ENCODE peak calls at places on chromosomes 2 and 18, in ten cellular contexts. One of them, this sample, is unnamed.

GRCh38 chr2:47205576-47206141 is 50.6 kb upstream of the STPG4 start:
- DNase-seq in RWPE1: no peak
- DNase-seq in heart left ventricle: peak
- DNase-seq in Ammon's horn: peak
- DNase-seq in RPMI7951: no peak
- DNase-seq in astrocyte of the spinal cord: no peak
- DNase-seq in EL: no peak
- DNase-seq in amniotic stem cell: no peak
- DNase-seq in GM12892: no peak
- DNase-seq in cardiac muscle cell: peak
- DNase-seq in this sample: no peak

GRCh38 chr2:23695214-23696162 is 231.4 kb downstream of the ATAD2B start:
- DNase-seq in RWPE1: no peak
- DNase-seq in heart left ventricle: no peak
- DNase-seq in Ammon's horn: no peak
- DNase-seq in RPMI7951: no peak
- DNase-seq in astrocyte of the spinal cord: no peak
- DNase-seq in EL: no peak
- DNase-seq in amniotic stem cell: no peak
- DNase-seq in GM12892: no peak
- DNase-seq in cardiac muscle cell: no peak
- DNase-seq in this sample: no peak

GRCh38 chr18:22831441-22831904 is 101.7 kb upstream of the RBBP8 start:
- DNase-seq in RWPE1: no peak
- DNase-seq in heart left ventricle: no peak
- DNase-seq in Ammon's horn: peak
- DNase-seq in RPMI7951: peak
- DNase-seq in astrocyte of the spinal cord: peak
- DNase-seq in EL: peak
- DNase-seq in amniotic stem cell: no peak
- DNase-seq in GM12892: no peak
- DNase-seq in cardiac muscle cell: peak
- DNase-seq in this sample: peak

GRCh38 chr2:154350911-154351310 is 347.6 kb upstream of the KCNJ3 start:
- DNase-seq in RWPE1: no peak
- DNase-seq in heart left ventricle: no peak
- DNase-seq in Ammon's horn: no peak
- DNase-seq in RPMI7951: no peak
- DNase-seq in astrocyte of the spinal cord: no peak
- DNase-seq in EL: no peak
- DNase-seq in amniotic stem cell: no peak
- DNase-seq in GM12892: no peak
- DNase-seq in cardiac muscle cell: no peak
- DNase-seq in this sample: no peak

GRCh38 chr2:83944174-83944573 is 514.9 kb downstream of the SUCLG1 start:
- DNase-seq in RWPE1: no peak
- DNase-seq in heart left ventricle: no peak
- DNase-seq in Ammon's horn: no peak
- DNase-seq in RPMI7951: no peak
- DNase-seq in astrocyte of the spinal cord: no peak
- DNase-seq in EL: no peak
- DNase-seq in amniotic stem cell: no peak
- DNase-seq in GM12892: no peak
- DNase-seq in cardiac muscle cell: no peak
- DNase-seq in this sample: no peak

GRCh38 chr18:36809590-36810381 is 19.0 kb downstream of the TPGS2 start:
- DNase-seq in RWPE1: peak
- DNase-seq in heart left ventricle: peak
- DNase-seq in Ammon's horn: peak
- DNase-seq in RPMI7951: peak
- DNase-seq in astrocyte of the spinal cord: peak
- DNase-seq in EL: peak
- DNase-seq in amniotic stem cell: peak
- DNase-seq in GM12892: peak
- DNase-seq in cardiac muscle cell: peak
- DNase-seq in this sample: peak

GRCh38 chr2:210577263-210578071 is 21.1 kb downstream of the CPS1 start:
- DNase-seq in RWPE1: peak
- DNase-seq in heart left ventricle: no peak
- DNase-seq in Ammon's horn: peak
- DNase-seq in RPMI7951: peak
- DNase-seq in astrocyte of the spinal cord: peak
- DNase-seq in EL: peak
- DNase-seq in amniotic stem cell: peak
- DNase-seq in GM12892: no peak
- DNase-seq in cardiac muscle cell: peak
- DNase-seq in this sample: peak

GRCh38 chr2:128064353-128064752 is 26.6 kb upstream of the UGGT1 start:
- DNase-seq in RWPE1: no peak
- DNase-seq in heart left ventricle: no peak
- DNase-seq in Ammon's horn: no peak
- DNase-seq in RPMI7951: no peak
- DNase-seq in astrocyte of the spinal cord: no peak
- DNase-seq in EL: no peak
- DNase-seq in amniotic stem cell: no peak
- DNase-seq in GM12892: no peak
- DNase-seq in cardiac muscle cell: no peak
- DNase-seq in this sample: no peak

GRCh38 chr18:54710519-54711281 is 117.6 kb upstream of the RAB27B start:
- DNase-seq in RWPE1: no peak
- DNase-seq in heart left ventricle: no peak
- DNase-seq in Ammon's horn: no peak
- DNase-seq in RPMI7951: no peak
- DNase-seq in astrocyte of the spinal cord: no peak
- DNase-seq in EL: no peak
- DNase-seq in amniotic stem cell: no peak
- DNase-seq in GM12892: no peak
- DNase-seq in cardiac muscle cell: no peak
- DNase-seq in this sample: no peak

GRCh38 chr2:9178110-9178904 is 28.3 kb upstream of the ASAP2 start:
- DNase-seq in RWPE1: peak
- DNase-seq in heart left ventricle: no peak
- DNase-seq in Ammon's horn: no peak
- DNase-seq in RPMI7951: no peak
- DNase-seq in astrocyte of the spinal cord: no peak
- DNase-seq in EL: no peak
- DNase-seq in amniotic stem cell: no peak
- DNase-seq in GM12892: no peak
- DNase-seq in cardiac muscle cell: peak
- DNase-seq in this sample: peak

GRCh38 chr2:170812716-170813585 is 3.7 kb upstream of the GAD1 start:
- DNase-seq in RWPE1: peak
- DNase-seq in heart left ventricle: peak
- DNase-seq in Ammon's horn: peak
- DNase-seq in RPMI7951: peak
- DNase-seq in astrocyte of the spinal cord: peak
- DNase-seq in EL: peak
- DNase-seq in amniotic stem cell: peak
- DNase-seq in GM12892: no peak
- DNase-seq in cardiac muscle cell: peak
- DNase-seq in this sample: peak

GRCh38 chr2:209661286-209661685 is 110.3 kb upstream of the UNC80 start:
- DNase-seq in RWPE1: no peak
- DNase-seq in heart left ventricle: no peak
- DNase-seq in Ammon's horn: peak
- DNase-seq in RPMI7951: no peak
- DNase-seq in astrocyte of the spinal cord: peak
- DNase-seq in EL: no peak
- DNase-seq in amniotic stem cell: no peak
- DNase-seq in GM12892: no peak
- DNase-seq in cardiac muscle cell: no peak
- DNase-seq in this sample: no peak

GRCh38 chr2:120863661-120864320 is 128.1 kb downstream of the GLI2 start:
- DNase-seq in RWPE1: peak
- DNase-seq in heart left ventricle: no peak
- DNase-seq in Ammon's horn: no peak
- DNase-seq in RPMI7951: peak
- DNase-seq in astrocyte of the spinal cord: peak
- DNase-seq in EL: peak
- DNase-seq in amniotic stem cell: no peak
- DNase-seq in GM12892: no peak
- DNase-seq in cardiac muscle cell: peak
- DNase-seq in this sample: peak

GRCh38 chr2:9867876-9868275 is 24.6 kb downstream of the TAF1B start:
- DNase-seq in RWPE1: no peak
- DNase-seq in heart left ventricle: no peak
- DNase-seq in Ammon's horn: no peak
- DNase-seq in RPMI7951: no peak
- DNase-seq in astrocyte of the spinal cord: no peak
- DNase-seq in EL: no peak
- DNase-seq in amniotic stem cell: no peak
- DNase-seq in GM12892: no peak
- DNase-seq in cardiac muscle cell: no peak
- DNase-seq in this sample: no peak

GRCh38 chr2:18971628-18972027 is 382.3 kb upstream of the NT5C1B start:
- DNase-seq in RWPE1: no peak
- DNase-seq in heart left ventricle: no peak
- DNase-seq in Ammon's horn: no peak
- DNase-seq in RPMI7951: peak
- DNase-seq in astrocyte of the spinal cord: peak
- DNase-seq in EL: peak
- DNase-seq in amniotic stem cell: no peak
- DNase-seq in GM12892: no peak
- DNase-seq in cardiac muscle cell: no peak
- DNase-seq in this sample: no peak

GRCh38 chr2:17934721-17935120 is 56.3 kb downstream of the KCNS3 start:
- DNase-seq in RWPE1: no peak
- DNase-seq in heart left ventricle: no peak
- DNase-seq in Ammon's horn: no peak
- DNase-seq in RPMI7951: no peak
- DNase-seq in astrocyte of the spinal cord: peak
- DNase-seq in EL: peak
- DNase-seq in amniotic stem cell: peak
- DNase-seq in GM12892: no peak
- DNase-seq in cardiac muscle cell: no peak
- DNase-seq in this sample: peak

GRCh38 chr2:102179788-102180686 is 6.8 kb upstream of the IL1RL2 start:
- DNase-seq in RWPE1: no peak
- DNase-seq in heart left ventricle: no peak
- DNase-seq in Ammon's horn: no peak
- DNase-seq in RPMI7951: no peak
- DNase-seq in astrocyte of the spinal cord: no peak
- DNase-seq in EL: no peak
- DNase-seq in amniotic stem cell: no peak
- DNase-seq in GM12892: no peak
- DNase-seq in cardiac muscle cell: no peak
- DNase-seq in this sample: no peak

GRCh38 chr2:196925445-196925767 is 1.1 kb downstream of the PGAP1 start:
- DNase-seq in RWPE1: no peak
- DNase-seq in heart left ventricle: no peak
- DNase-seq in Ammon's horn: peak
- DNase-seq in RPMI7951: no peak
- DNase-seq in astrocyte of the spinal cord: peak
- DNase-seq in EL: peak
- DNase-seq in amniotic stem cell: no peak
- DNase-seq in GM12892: no peak
- DNase-seq in cardiac muscle cell: peak
- DNase-seq in this sample: no peak

GRCh38 chr18:76822510-76823165 is at the start of gene ZNF236:
- DNase-seq in RWPE1: peak
- DNase-seq in heart left ventricle: peak
- DNase-seq in Ammon's horn: peak
- DNase-seq in RPMI7951: peak
- DNase-seq in astrocyte of the spinal cord: peak
- DNase-seq in EL: peak
- DNase-seq in amniotic stem cell: peak
- DNase-seq in GM12892: peak
- DNase-seq in cardiac muscle cell: peak
- DNase-seq in this sample: no peak

GRCh38 chr2:147182260-147182659 is 662.6 kb upstream of the ACVR2A start:
- DNase-seq in RWPE1: no peak
- DNase-seq in heart left ventricle: no peak
- DNase-seq in Ammon's horn: no peak
- DNase-seq in RPMI7951: peak
- DNase-seq in astrocyte of the spinal cord: no peak
- DNase-seq in EL: peak
- DNase-seq in amniotic stem cell: no peak
- DNase-seq in GM12892: no peak
- DNase-seq in cardiac muscle cell: peak
- DNase-seq in this sample: no peak

GRCh38 chr18:38006541-38006940 is 440.9 kb upstream of the CELF4 start:
- DNase-seq in RWPE1: no peak
- DNase-seq in heart left ventricle: no peak
- DNase-seq in Ammon's horn: no peak
- DNase-seq in RPMI7951: no peak
- DNase-seq in astrocyte of the spinal cord: no peak
- DNase-seq in EL: no peak
- DNase-seq in amniotic stem cell: no peak
- DNase-seq in GM12892: no peak
- DNase-seq in cardiac muscle cell: no peak
- DNase-seq in this sample: no peak

GRCh38 chr18:58861853-58862252 is 2.8 kb upstream of the ZNF532 start:
- DNase-seq in RWPE1: no peak
- DNase-seq in heart left ventricle: no peak
- DNase-seq in Ammon's horn: no peak
- DNase-seq in RPMI7951: no peak
- DNase-seq in astrocyte of the spinal cord: no peak
- DNase-seq in EL: no peak
- DNase-seq in amniotic stem cell: no peak
- DNase-seq in GM12892: no peak
- DNase-seq in cardiac muscle cell: no peak
- DNase-seq in this sample: no peak

GRCh38 chr2:165470351-165470750 is 853 bp downstream of the CSRNP3 start:
- DNase-seq in RWPE1: no peak
- DNase-seq in heart left ventricle: no peak
- DNase-seq in Ammon's horn: no peak
- DNase-seq in RPMI7951: no peak
- DNase-seq in astrocyte of the spinal cord: no peak
- DNase-seq in EL: no peak
- DNase-seq in amniotic stem cell: no peak
- DNase-seq in GM12892: no peak
- DNase-seq in cardiac muscle cell: no peak
- DNase-seq in this sample: no peak

GRCh38 chr18:78069784-78070664 is 820.4 kb downstream of the GALR1 start:
- DNase-seq in RWPE1: no peak
- DNase-seq in heart left ventricle: no peak
- DNase-seq in Ammon's horn: peak
- DNase-seq in RPMI7951: peak
- DNase-seq in astrocyte of the spinal cord: no peak
- DNase-seq in EL: no peak
- DNase-seq in amniotic stem cell: no peak
- DNase-seq in GM12892: no peak
- DNase-seq in cardiac muscle cell: no peak
- DNase-seq in this sample: no peak

GRCh38 chr2:86274918-86275275 is 62.5 kb downstream of the REEP1 start:
- DNase-seq in RWPE1: no peak
- DNase-seq in heart left ventricle: peak
- DNase-seq in Ammon's horn: no peak
- DNase-seq in RPMI7951: peak
- DNase-seq in astrocyte of the spinal cord: peak
- DNase-seq in EL: peak
- DNase-seq in amniotic stem cell: no peak
- DNase-seq in GM12892: no peak
- DNase-seq in cardiac muscle cell: peak
- DNase-seq in this sample: no peak

GRCh38 chr2:85753525-85754312 is at the start of gene ATOH8:
- DNase-seq in RWPE1: no peak
- DNase-seq in heart left ventricle: peak
- DNase-seq in Ammon's horn: peak
- DNase-seq in RPMI7951: peak
- DNase-seq in astrocyte of the spinal cord: peak
- DNase-seq in EL: peak
- DNase-seq in amniotic stem cell: no peak
- DNase-seq in GM12892: peak
- DNase-seq in cardiac muscle cell: peak
- DNase-seq in this sample: peak

GRCh38 chr2:224781400-224781799 is 65.2 kb upstream of the CCDC195 start:
- DNase-seq in RWPE1: no peak
- DNase-seq in heart left ventricle: no peak
- DNase-seq in Ammon's horn: no peak
- DNase-seq in RPMI7951: no peak
- DNase-seq in astrocyte of the spinal cord: no peak
- DNase-seq in EL: no peak
- DNase-seq in amniotic stem cell: no peak
- DNase-seq in GM12892: no peak
- DNase-seq in cardiac muscle cell: no peak
- DNase-seq in this sample: no peak

GRCh38 chr2:138964413-138964812 is 184.2 kb upstream of the NXPH2 start:
- DNase-seq in RWPE1: peak
- DNase-seq in heart left ventricle: no peak
- DNase-seq in Ammon's horn: no peak
- DNase-seq in RPMI7951: no peak
- DNase-seq in astrocyte of the spinal cord: no peak
- DNase-seq in EL: no peak
- DNase-seq in amniotic stem cell: no peak
- DNase-seq in GM12892: no peak
- DNase-seq in cardiac muscle cell: no peak
- DNase-seq in this sample: peak

This sample was measured in brain microvascular endothelial cell.